ENCODE peak calls at places on chromosomes 7 and 10, in five cellular contexts. L is stomach, Z is lower lobe of right lung, N is AG04450, P is ovary. G is an unnamed sample.

GRCh38 chr10:48507933-48508830 is 96.7 kb downstream of the ARHGAP22 start:
- DNase-seq in L (peak; percentile 29), Z (no peak), N (no peak), P (peak; percentile 21), G (no peak)

GRCh38 chr10:6780008-6780677 is 200.1 kb upstream of the PRKCQ start:
- DNase-seq in N (no peak), P (no peak), L (no peak), Z (no peak), G (no peak)

GRCh38 chr7:5094641-5095040 is 49.0 kb downstream of the RBAK start:
- DNase-seq in P (no peak), N (no peak), Z (no peak), L (no peak), G (no peak)

GRCh38 chr10:131907679-131908078 is 6.9 kb downstream of the PPP2R2D start:
- DNase-seq in L (no peak), N (no peak), Z (no peak), P (no peak), G (no peak)

GRCh38 chr7:92702535-92702934 is 112.3 kb upstream of the FAM133B start:
- DNase-seq in P (no peak), Z (no peak), L (no peak), N (no peak), G (no peak)

GRCh38 chr10:124152781-124153600 is 59.6 kb upstream of the CHST15 start:
- DNase-seq in P (peak; percentile 45), Z (peak; percentile 58), N (peak; percentile 51), L (peak; percentile 58), G (peak; percentile 94)

GRCh38 chr7:47357863-47358262 is 224.0 kb downstream of the TNS3 start:
- DNase-seq in P (no peak), N (no peak), L (no peak), Z (no peak), G (no peak)

GRCh38 chr7:109020251-109020650 is 450.6 kb downstream of the DNAJB9 start:
- DNase-seq in L (no peak), P (no peak), Z (no peak), N (no peak), G (no peak)

GRCh38 chr7:112137141-112138101 is 68.8 kb downstream of the DOCK4 start:
- DNase-seq in Z (no peak), L (no peak), P (no peak), N (no peak), G (no peak)

GRCh38 chr7:28406192-28406591 is 6.1 kb upstream of the CREB5 start:
- DNase-seq in Z (no peak), P (no peak), L (no peak), N (no peak), G (no peak)

GRCh38 chr7:150787321-150788281 is 12.6 kb downstream of the TMEM176B start:
- DNase-seq in N (no peak), L (no peak), P (no peak), Z (no peak), G (no peak)

GRCh38 chr7:12771378-12771877 is 84.0 kb downstream of the ARL4A start:
- DNase-seq in L (no peak), Z (no peak), P (no peak), N (no peak), G (no peak)

GRCh38 chr10:1648648-1649047 is 88.7 kb downstream of the ADARB2 start:
- DNase-seq in P (no peak), Z (no peak), N (no peak), L (no peak), G (no peak)

GRCh38 chr10:1645896-1646295 is 91.4 kb downstream of the ADARB2 start:
- DNase-seq in P (no peak), L (no peak), N (no peak), Z (no peak), G (no peak)

GRCh38 chr10:1643161-1643910 is 94.0 kb downstream of the ADARB2 start:
- DNase-seq in L (no peak), N (no peak), P (no peak), Z (no peak), G (no peak)

GRCh38 chr10:1643911-1644810 is 93.2 kb downstream of the ADARB2 start:
- DNase-seq in N (no peak), Z (no peak), L (no peak), P (no peak), G (no peak)

DNA sequence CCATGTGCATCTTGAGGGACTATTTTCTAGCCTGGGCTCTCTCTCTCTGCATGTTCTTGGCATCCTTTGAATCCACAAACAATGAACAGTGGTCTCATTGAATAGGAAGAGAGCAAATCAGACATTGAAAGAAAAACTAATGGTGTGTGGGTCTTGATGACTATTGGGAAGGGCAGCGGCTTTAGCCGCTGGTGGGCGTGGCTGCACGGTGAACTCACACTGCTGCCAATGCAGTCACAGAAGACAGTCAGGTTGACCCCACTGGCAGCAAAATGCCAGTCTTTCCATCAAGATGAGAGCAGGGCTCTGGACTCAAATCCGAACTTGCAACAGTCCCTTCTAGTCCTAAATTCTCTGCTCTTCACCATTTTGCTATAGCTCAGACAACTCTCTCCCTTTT is 91.0 kb downstream of the ADARB2 start:
- DNase-seq in P (no peak), L (no peak), Z (no peak), N (no peak), G (no peak)
- TF ChIP-seq CTCF in P (no peak), L (no peak), Z (no peak), N (no peak), G (no peak)

GRCh38 chr10:100829103-100829870 is 83.5 kb upstream of the SLF2 start:
- DNase-seq in N (no peak), L (no peak), Z (no peak), P (no peak), G (no peak)
- H3K27me3 ChIP-seq in N (peaks cover 82% of the 10 kb centered on the region), L (peaks cover 47% of the 10 kb centered on the region), Z (peaks cover 93% of the 10 kb centered on the region), P (no peaks in the 10 kb centered on the region), G (peaks cover 99% of the 10 kb centered on the region)

DNA sequence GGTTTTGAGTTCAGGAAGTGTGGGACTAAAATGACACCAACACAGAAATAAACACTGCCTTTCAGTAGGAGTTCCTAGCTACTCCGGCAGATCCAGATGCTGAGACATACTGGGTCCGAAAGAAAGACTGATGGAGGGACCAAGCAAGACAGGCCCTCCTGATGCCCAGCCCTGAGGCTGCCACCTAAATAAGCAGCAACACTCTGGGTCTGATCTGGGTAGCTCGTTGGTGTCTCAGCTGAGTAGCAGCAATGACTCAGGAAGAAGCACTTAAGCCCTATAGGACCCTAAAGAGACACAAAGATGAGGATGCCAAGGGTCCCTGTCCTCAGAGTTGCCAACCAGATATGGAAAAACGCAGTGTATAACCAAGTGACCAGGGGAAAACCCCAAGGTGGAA is 190.7 kb downstream of the FAM107B start:
- DNase-seq in L (no peak), N (no peak), Z (no peak), P (no peak), G (no peak)
- H3K4me3 ChIP-seq in L (no peak overlapping the region), N (no peak overlapping the region), Z (no peak overlapping the region), P (no peak overlapping the region), G (no peak overlapping the region)

GRCh38 chr7:55571534-55572377 is 546 bp downstream of the VOPP1 start:
- DNase-seq in L (peak; percentile 71), Z (peak; percentile 76), N (no peak), P (peak; percentile 71), G (no peak)

GRCh38 chr7:55573526-55573925 is 1.2 kb upstream of the VOPP1 start:
- DNase-seq in N (no peak), P (no peak), Z (no peak), L (no peak), G (no peak)

GRCh38 chr7:55573234-55573504 is 867 bp upstream of the VOPP1 start:
- DNase-seq in P (no peak), Z (no peak), L (no peak), N (no peak), G (no peak)

GRCh38 chr7:55574062-55574717 is 1.9 kb upstream of the VOPP1 start:
- DNase-seq in P (no peak), Z (no peak), N (no peak), L (no peak), G (no peak)

GRCh38 chr7:55572378-55573233 is at the start of gene VOPP1:
- DNase-seq in L (peak; percentile 66), Z (peak; percentile 73), N (no peak), P (peak; percentile 82), G (no peak)
- TF ChIP-seq CTCF in L (no peak), Z (no peak), N (no peak), P (no peak), G (no peak)

DNA sequence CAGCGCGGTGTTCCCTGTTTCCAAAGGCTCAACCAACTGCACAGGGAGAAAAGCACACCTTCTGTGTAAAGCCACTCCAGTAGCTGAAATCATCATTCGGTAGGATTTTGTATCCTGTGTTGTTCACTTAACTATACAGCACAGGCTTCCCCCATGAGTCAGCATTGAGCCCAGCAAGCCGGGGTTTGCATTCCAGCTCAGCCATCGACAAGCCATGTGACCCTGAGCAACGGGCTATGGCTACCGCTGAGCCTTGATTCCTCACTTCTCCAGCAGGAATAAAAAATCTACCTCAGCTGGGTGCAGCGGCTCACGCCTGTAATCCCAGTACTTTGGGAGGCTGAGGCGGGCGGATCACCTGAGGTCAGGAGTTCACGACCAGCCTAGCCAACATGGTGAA is 44.1 kb upstream of the ATP6V0A4 start:
- DNase-seq in N (peak; percentile 16), P (no peak), L (no peak), Z (no peak), G (no peak)
- H3K27me3 ChIP-seq in N (no peaks in the 10 kb centered on the region), P (no peaks in the 10 kb centered on the region), L (no peaks in the 10 kb centered on the region), Z (no peaks in the 10 kb centered on the region), G (no peaks in the 10 kb centered on the region)

G was measured in RWPE2.